ENCODE peak calls at places on chromosomes 11 and 22, in four cellular contexts. One of them, this sample, is unnamed.

GRCh38 chr11:1682225-1682901 is 14.6 kb upstream of the KRTAP5-6 start:
- DNase-seq in HCT116: no peak
- DNase-seq in mammary epithelial cell: no peak
- DNase-seq in SK-N-SH: no peak
- DNase-seq in this sample: no peak

GRCh38 chr22:38012604-38013072 is 28.3 kb upstream of the SOX10 start:
- DNase-seq in HCT116: no peak
- DNase-seq in mammary epithelial cell: no peak
- DNase-seq in SK-N-SH: no peak
- DNase-seq in this sample: peak; percentile 9

GRCh38 chr11:117822031-117822521 is 2.5 kb downstream of the FXYD2 start:
- DNase-seq in HCT116: no peak
- DNase-seq in mammary epithelial cell: no peak
- DNase-seq in SK-N-SH: peak; percentile 74
- DNase-seq in this sample: no peak

GRCh38 chr22:36399473-36399780 is 11.7 kb upstream of the MYH9 start:
- DNase-seq in HCT116: no peak
- DNase-seq in mammary epithelial cell: no peak
- DNase-seq in SK-N-SH: no peak
- DNase-seq in this sample: no peak

GRCh38 chr11:86396403-86396802 is 21.7 kb downstream of the CCDC81 start:
- DNase-seq in HCT116: no peak
- DNase-seq in mammary epithelial cell: peak; percentile 21
- DNase-seq in SK-N-SH: no peak
- DNase-seq in this sample: no peak

GRCh38 chr11:117808768-117809167 is 11.8 kb upstream of the DSCAML1 start:
- DNase-seq in HCT116: no peak
- DNase-seq in mammary epithelial cell: peak; percentile 33
- DNase-seq in SK-N-SH: no peak
- DNase-seq in this sample: no peak

GRCh38 chr11:122628691-122629555 is 26.6 kb upstream of the UBASH3B start:
- DNase-seq in HCT116: peak; percentile 64
- DNase-seq in mammary epithelial cell: peak; percentile 65
- DNase-seq in SK-N-SH: peak; percentile 82
- DNase-seq in this sample: no peak

GRCh38 chr11:57310630-57311086 is 14.1 kb downstream of the TNKS1BP1 start:
- DNase-seq in HCT116: no peak
- DNase-seq in mammary epithelial cell: no peak
- DNase-seq in SK-N-SH: no peak
- DNase-seq in this sample: no peak

GRCh38 chr11:67384851-67385366 is 6.9 kb upstream of the RAD9A start:
- DNase-seq in HCT116: no peak
- DNase-seq in mammary epithelial cell: peak; percentile 76
- DNase-seq in SK-N-SH: no peak
- DNase-seq in this sample: no peak

DNA sequence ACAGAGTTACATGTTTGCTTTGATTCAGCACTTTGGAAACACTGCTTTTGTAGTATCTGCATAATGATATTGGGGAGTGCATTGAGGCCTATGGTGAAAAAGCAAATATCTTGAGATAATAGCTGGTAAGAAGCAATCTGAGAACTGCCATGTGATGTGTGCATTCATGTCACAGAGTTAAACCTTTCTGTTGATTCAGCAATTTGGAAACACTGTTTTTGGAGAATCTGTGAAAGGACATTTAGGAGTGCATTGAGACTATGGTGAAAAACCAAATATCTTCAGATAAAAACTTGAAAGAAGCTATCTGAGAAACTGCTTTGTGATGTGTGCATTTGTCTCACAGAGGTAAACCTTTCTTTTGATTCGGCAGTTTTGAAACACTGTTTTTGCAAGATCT is 346.8 kb downstream of the OR4C45 start:
- DNase-seq in HCT116: no peak
- DNase-seq in mammary epithelial cell: no peak
- DNase-seq in SK-N-SH: no peak
- DNase-seq in this sample: no peak
- H3K9me3 ChIP-seq in HCT116: peaks cover 32% of the 10 kb centered on the region
- H3K9me3 ChIP-seq in mammary epithelial cell: peaks cover 33% of the 10 kb centered on the region
- H3K9me3 ChIP-seq in SK-N-SH: peaks cover 2% of the 10 kb centered on the region
- H3K9me3 ChIP-seq in this sample: no peaks in the 10 kb centered on the region

DNA sequence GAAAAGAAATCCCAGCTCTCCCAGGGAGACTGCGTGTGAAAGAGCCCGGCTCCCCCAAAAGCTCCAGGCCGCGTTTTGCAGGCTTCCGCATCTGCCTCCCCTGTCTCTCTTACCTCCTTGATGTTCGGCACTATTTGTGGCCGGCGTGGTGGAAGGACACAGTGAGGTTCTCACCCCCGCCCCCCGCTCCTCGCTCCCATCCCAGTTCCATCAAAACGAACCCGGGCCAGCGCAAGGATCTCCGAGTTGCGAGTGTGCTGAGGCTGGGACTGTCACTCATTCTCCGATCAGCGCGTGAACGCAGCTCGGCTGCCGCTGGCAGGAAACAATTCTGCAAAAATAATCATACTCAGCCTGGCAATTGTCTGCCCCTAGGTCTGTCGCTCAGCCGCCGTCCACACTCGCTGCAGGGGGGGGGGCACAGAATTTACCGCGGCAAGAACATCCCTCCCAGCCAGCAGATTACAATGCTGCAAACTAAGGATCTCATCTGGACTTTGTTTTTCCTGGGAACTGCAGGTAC is at the start of gene NCAM1:
- DNase-seq in HCT116: peak; percentile 67
- DNase-seq in mammary epithelial cell: peak; percentile 61
- DNase-seq in SK-N-SH: peak; percentile 89
- DNase-seq in this sample: no peak
- H2AFZ ChIP-seq in HCT116: no peak within 1 kb of the TSS
- H2AFZ ChIP-seq in mammary epithelial cell: peak within 1 kb of the TSS; percentile 65
- H2AFZ ChIP-seq in SK-N-SH: peak within 1 kb of the TSS; percentile 87
- H2AFZ ChIP-seq in this sample: peak within 1 kb of the TSS; percentile 6

GRCh38 chr11:11407738-11408084 is 54.7 kb upstream of the CSNK2A3 start:
- DNase-seq in HCT116: no peak
- DNase-seq in mammary epithelial cell: no peak
- DNase-seq in SK-N-SH: no peak
- DNase-seq in this sample: no peak

GRCh38 chr11:11409224-11409623 is 56.2 kb upstream of the CSNK2A3 start:
- DNase-seq in HCT116: no peak
- DNase-seq in mammary epithelial cell: no peak
- DNase-seq in SK-N-SH: no peak
- DNase-seq in this sample: no peak

GRCh38 chr11:11406652-11407051 is 53.6 kb upstream of the CSNK2A3 start:
- DNase-seq in HCT116: no peak
- DNase-seq in mammary epithelial cell: no peak
- DNase-seq in SK-N-SH: no peak
- DNase-seq in this sample: no peak

GRCh38 chr11:11408436-11409221 is 55.6 kb upstream of the CSNK2A3 start:
- DNase-seq in HCT116: no peak
- DNase-seq in mammary epithelial cell: no peak
- DNase-seq in SK-N-SH: no peak
- DNase-seq in this sample: no peak

DNA sequence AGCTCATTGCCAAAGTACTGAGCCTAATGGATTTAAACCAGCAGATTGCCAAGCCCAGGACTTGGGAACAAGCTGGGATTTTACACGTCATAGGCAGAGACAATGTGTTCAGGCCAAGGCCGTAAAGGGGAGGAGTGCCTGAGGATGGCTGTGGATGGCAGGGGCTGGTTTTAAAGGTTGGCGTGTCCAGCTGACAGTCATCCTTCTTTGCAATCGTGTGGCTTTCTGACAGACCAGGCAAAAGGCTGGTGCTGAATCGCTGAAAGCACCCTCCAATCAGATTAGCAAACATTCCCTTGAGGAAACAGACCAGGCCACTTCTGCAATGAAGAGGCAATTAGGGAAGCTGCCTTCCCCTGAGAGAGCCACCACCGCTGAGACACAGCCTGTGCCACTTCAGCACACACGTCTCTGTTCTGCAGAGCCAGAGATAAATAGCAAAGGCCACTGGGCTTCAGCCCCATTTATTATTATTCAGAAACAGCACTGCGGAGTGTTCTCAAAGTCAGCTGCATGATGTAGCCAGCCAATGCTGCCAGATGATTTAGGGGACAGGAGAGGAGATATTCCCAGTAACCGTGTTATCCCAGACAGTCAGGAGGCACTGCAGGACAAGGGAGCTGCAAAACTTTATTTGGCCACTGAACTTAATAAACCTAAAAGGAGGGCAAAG is 54.2 kb upstream of the CSNK2A3 start:
- DNase-seq in HCT116: no peak
- DNase-seq in mammary epithelial cell: no peak
- DNase-seq in SK-N-SH: peak; percentile 70
- DNase-seq in this sample: no peak
- H3K9me3 ChIP-seq in HCT116: no peaks in the 10 kb centered on the region
- H3K9me3 ChIP-seq in mammary epithelial cell: no peaks in the 10 kb centered on the region
- H3K9me3 ChIP-seq in SK-N-SH: no peaks in the 10 kb centered on the region
- H3K9me3 ChIP-seq in this sample: no peaks in the 10 kb centered on the region

DNA sequence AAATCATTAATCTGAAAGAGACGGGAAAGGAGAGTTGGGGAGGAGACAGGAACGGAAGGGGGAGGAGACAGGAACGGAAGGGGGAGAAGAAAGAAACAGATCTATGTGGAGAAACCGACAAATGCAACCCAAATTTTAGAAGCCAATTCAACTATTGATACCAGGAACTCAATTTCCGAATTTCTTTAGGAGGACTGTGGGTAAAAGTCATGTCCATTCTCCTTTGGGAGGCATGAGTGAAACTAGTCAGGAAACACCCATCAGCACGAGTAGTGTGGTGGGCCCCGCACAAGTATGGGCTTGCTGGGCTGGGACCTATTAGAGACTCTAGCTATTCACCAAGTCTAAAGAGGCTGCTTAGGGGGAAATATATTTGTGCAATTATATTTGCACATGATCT is 18.1 kb downstream of the ANO3 start:
- DNase-seq in HCT116: no peak
- DNase-seq in mammary epithelial cell: no peak
- DNase-seq in SK-N-SH: no peak
- DNase-seq in this sample: no peak
- H2AFZ ChIP-seq in HCT116: no peak overlapping the region
- H2AFZ ChIP-seq in mammary epithelial cell: no peak overlapping the region
- H2AFZ ChIP-seq in SK-N-SH: no peak overlapping the region
- H2AFZ ChIP-seq in this sample: no peak overlapping the region

GRCh38 chr11:70802185-70802584 is 403.9 kb downstream of the CTTN start:
- DNase-seq in HCT116: no peak
- DNase-seq in mammary epithelial cell: no peak
- DNase-seq in SK-N-SH: no peak
- DNase-seq in this sample: no peak

GRCh38 chr11:70796601-70797000 is 398.3 kb downstream of the CTTN start:
- DNase-seq in HCT116: peak; percentile 18
- DNase-seq in mammary epithelial cell: no peak
- DNase-seq in SK-N-SH: no peak
- DNase-seq in this sample: no peak

GRCh38 chr11:70798296-70798695 is 400.0 kb downstream of the CTTN start:
- DNase-seq in HCT116: no peak
- DNase-seq in mammary epithelial cell: no peak
- DNase-seq in SK-N-SH: no peak
- DNase-seq in this sample: no peak

GRCh38 chr11:70804174-70804855 is 406.0 kb downstream of the CTTN start:
- DNase-seq in HCT116: no peak
- DNase-seq in mammary epithelial cell: no peak
- DNase-seq in SK-N-SH: no peak
- DNase-seq in this sample: no peak

DNA sequence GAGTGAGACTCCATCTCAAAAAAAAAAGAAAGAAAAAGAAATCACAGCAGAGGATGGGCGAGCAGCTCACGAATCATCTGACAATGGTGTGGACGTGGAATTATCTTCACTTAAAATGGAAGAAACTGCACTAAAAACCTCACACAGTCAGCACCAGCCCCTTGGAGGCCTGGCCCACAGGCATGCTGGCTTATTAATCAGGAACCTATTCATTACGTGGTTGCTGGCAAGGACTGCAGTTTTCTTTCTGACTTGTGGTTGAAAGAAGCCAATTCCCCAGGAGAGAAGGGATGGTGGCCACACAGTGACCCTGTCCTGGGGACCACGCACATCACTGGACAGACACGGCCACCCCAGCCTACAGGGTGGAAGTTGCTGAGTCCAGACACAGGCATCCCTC is 401.1 kb downstream of the CTTN start:
- DNase-seq in HCT116: no peak
- DNase-seq in mammary epithelial cell: no peak
- DNase-seq in SK-N-SH: no peak
- DNase-seq in this sample: no peak
- H3K9me3 ChIP-seq in HCT116: peaks cover 7% of the 10 kb centered on the region
- H3K9me3 ChIP-seq in mammary epithelial cell: no peaks in the 10 kb centered on the region
- H3K9me3 ChIP-seq in SK-N-SH: no peaks in the 10 kb centered on the region
- H3K9me3 ChIP-seq in this sample: peaks cover 26% of the 10 kb centered on the region

DNA sequence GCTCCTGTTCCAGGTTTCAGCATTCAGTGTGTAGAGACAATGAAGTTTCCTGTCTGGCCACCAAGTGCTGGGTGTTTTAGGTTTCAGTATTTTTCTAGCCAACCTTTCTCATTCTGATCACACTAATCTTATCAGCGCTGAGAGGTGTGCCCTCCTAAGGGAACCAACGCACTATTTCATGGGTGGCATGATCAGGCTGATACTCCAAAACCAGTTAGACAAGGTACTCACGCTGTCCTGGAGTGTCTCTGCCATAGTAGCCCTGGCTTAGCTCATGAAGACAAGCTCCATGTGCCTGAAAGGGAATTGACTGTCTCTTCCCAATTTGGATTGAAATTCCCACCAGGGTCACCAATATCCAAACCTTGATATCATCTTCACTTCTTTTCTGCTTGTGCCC is 8.0 kb upstream of the RAB38 start:
- DNase-seq in HCT116: no peak
- DNase-seq in mammary epithelial cell: peak; percentile 40
- DNase-seq in SK-N-SH: no peak
- DNase-seq in this sample: no peak
- H2AFZ ChIP-seq in HCT116: no peak overlapping the region
- H2AFZ ChIP-seq in mammary epithelial cell: peak overlapping the region; percentile 47
- H2AFZ ChIP-seq in SK-N-SH: no peak overlapping the region
- H2AFZ ChIP-seq in this sample: peak overlapping the region; percentile 73

GRCh38 chr11:58730507-58731089 is 1.1 kb downstream of the GLYAT start:
- DNase-seq in HCT116: no peak
- DNase-seq in mammary epithelial cell: no peak
- DNase-seq in SK-N-SH: no peak
- DNase-seq in this sample: no peak

GRCh38 chr11:58731819-58732218 is at the start of gene GLYAT:
- DNase-seq in HCT116: no peak
- DNase-seq in mammary epithelial cell: no peak
- DNase-seq in SK-N-SH: no peak
- DNase-seq in this sample: no peak

GRCh38 chr11:58726594-58727414 is 4.9 kb downstream of the GLYAT start:
- DNase-seq in HCT116: no peak
- DNase-seq in mammary epithelial cell: no peak
- DNase-seq in SK-N-SH: peak; percentile 7
- DNase-seq in this sample: no peak

DNA sequence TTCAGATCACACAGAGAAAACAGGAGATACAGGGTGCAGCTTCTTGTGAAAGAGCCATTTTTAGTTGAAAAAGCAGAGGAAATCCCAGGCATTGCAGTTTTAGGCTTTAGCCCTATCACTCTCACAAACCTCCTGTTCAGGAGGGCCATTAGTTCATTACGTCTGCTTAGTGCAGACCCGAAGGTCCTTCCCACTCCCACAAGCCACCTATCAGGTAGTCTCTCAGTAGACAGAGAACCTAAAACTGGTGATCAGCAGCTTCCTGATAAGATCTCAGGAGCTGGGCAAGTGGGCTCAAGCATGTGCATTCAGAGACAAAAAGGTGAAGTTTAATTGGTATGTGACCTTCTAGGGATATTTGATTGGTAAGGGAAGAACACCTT is 4.3 kb downstream of the GLYAT start:
- DNase-seq in HCT116: no peak
- DNase-seq in mammary epithelial cell: no peak
- DNase-seq in SK-N-SH: no peak
- DNase-seq in this sample: no peak
- H3K9me3 ChIP-seq in HCT116: no peaks in the 10 kb centered on the region
- H3K9me3 ChIP-seq in mammary epithelial cell: no peaks in the 10 kb centered on the region
- H3K9me3 ChIP-seq in SK-N-SH: no peaks in the 10 kb centered on the region
- H3K9me3 ChIP-seq in this sample: no peaks in the 10 kb centered on the region